ENCODE peak calls at places on chromosomes 2 and 18, in eight cellular contexts. F, S, R, U, P, C, Y and Z are unnamed samples.

GRCh38 chr18:5961828-5962150 is 66.5 kb upstream of the TMEM200C start:
- DNase-seq in F (no peak), S (no peak), R (no peak), U (no peak), P (no peak), C (no peak), Y (no peak), Z (no peak)

GRCh38 chr2:151654891-151655290 is 79.4 kb downstream of the NEB start:
- DNase-seq in F (no peak), S (no peak), R (no peak), U (no peak), P (no peak), C (no peak), Y (no peak), Z (no peak)

GRCh38 chr2:32721376-32721775 is 93.5 kb downstream of the TTC27 start:
- DNase-seq in F (no peak), S (no peak), R (no peak), U (no peak), P (no peak), C (no peak), Y (no peak), Z (no peak)

GRCh38 chr2:63124209-63124608 is 73.6 kb downstream of the OTX1 start:
- DNase-seq in F (no peak), S (no peak), R (no peak), U (no peak), P (no peak), C (no peak), Y (no peak), Z (no peak)

GRCh38 chr2:49755777-49756176 is 601.5 kb upstream of the FSHR start:
- DNase-seq in F (no peak), S (no peak), R (no peak), U (no peak), P (no peak), C (no peak), Y (no peak), Z (no peak)

GRCh38 chr2:239392688-239393400 is 8.0 kb downstream of the HDAC4 start:
- DNase-seq in F (no peak), S (no peak), R (no peak), U (no peak), P (no peak), C (no peak), Y (no peak), Z (no peak)

GRCh38 chr2:101741775-101742520 is 44.4 kb downstream of the MAP4K4 start:
- DNase-seq in F (no peak), S (no peak), R (no peak), U (no peak), P (no peak), C (no peak), Y (no peak), Z (no peak)

GRCh38 chr2:24840962-24841945 is 48.0 kb downstream of the CENPO start:
- DNase-seq in F (no peak), S (no peak), R (no peak), U (no peak), P (no peak), C (no peak), Y (no peak), Z (no peak)

GRCh38 chr2:22907330-22907729 is 477.6 kb upstream of the KLHL29 start:
- DNase-seq in F (no peak), S (no peak), R (no peak), U (no peak), P (no peak), C (no peak), Y (no peak), Z (no peak)

GRCh38 chr2:239720411-239721365 is 304.5 kb downstream of the NDUFA10 start:
- DNase-seq in F (no peak), S (no peak), R (no peak), U (no peak), P (no peak), C (no peak), Y (no peak), Z (no peak)

GRCh38 chr2:42848726-42849290 is 56.4 kb upstream of the HAAO start:
- DNase-seq in F (no peak), S (no peak), R (no peak), U (no peak), P (no peak), C (no peak), Y (no peak), Z (no peak)

GRCh38 chr2:13607139-13607538 is 890.4 kb downstream of the TRIB2 start:
- DNase-seq in F (no peak), S (no peak), R (no peak), U (no peak), P (no peak), C (no peak), Y (no peak), Z (no peak)